ENCODE peak calls at places on chromosomes 13 and 19, in six cellular contexts. G, S, V, B, C and T are unnamed samples.

GRCh38 chr19:50932018-50932689 is 20.7 kb downstream of the KLK5 start:
- DNase-seq in G (no peak), S (peak), V (no peak), B (no peak), C (no peak), T (no peak)

GRCh38 chr13:49086711-49087110 is 111.0 kb downstream of the FNDC3A start:
- DNase-seq in G (peak), S (peak), V (no peak), B (peak), C (peak), T (peak)

GRCh38 chr13:32314271-32314967 is 744 bp downstream of the ZAR1L start:
- DNase-seq in G (no peak), S (no peak), V (no peak), B (no peak), C (no peak), T (no peak)

GRCh38 chr19:5557691-5558090 is 10.1 kb downstream of the TINCR start:
- DNase-seq in G (no peak), S (no peak), V (no peak), B (no peak), C (no peak), T (no peak)

GRCh38 chr13:22047082-22047784 is 376.4 kb downstream of the FGF9 start:
- DNase-seq in G (no peak), S (peak), V (no peak), B (no peak), C (no peak), T (no peak)

GRCh38 chr19:5305163-5305562 is 35.4 kb downstream of the PTPRS start:
- DNase-seq in G (no peak), S (no peak), V (no peak), B (no peak), C (no peak), T (no peak)

GRCh38 chr19:40528533-40529092 is 48.1 kb upstream of the SHKBP1 start:
- DNase-seq in G (no peak), S (no peak), V (no peak), B (no peak), C (no peak), T (no peak)

GRCh38 chr13:30873519-30873918 is 32.6 kb upstream of the MEDAG start:
- DNase-seq in G (no peak), S (no peak), V (peak), B (peak), C (peak), T (no peak)

GRCh38 chr19:42284066-42284501 is 15.0 kb downstream of the CIC start:
- DNase-seq in G (peak), S (no peak), V (peak), B (peak), C (peak), T (peak)

GRCh38 chr19:40771101-40771539 is 4.2 kb upstream of the MIA start:
- DNase-seq in G (no peak), S (no peak), V (no peak), B (no peak), C (no peak), T (no peak)

GRCh38 chr13:33016414-33017409 is at the start of gene KL:
- DNase-seq in G (no peak), S (no peak), V (peak), B (no peak), C (no peak), T (peak)

GRCh38 chr13:85724554-85725432 is 74.4 kb downstream of the SLITRK6 start:
- DNase-seq in G (peak), S (no peak), V (no peak), B (no peak), C (no peak), T (no peak)

GRCh38 chr19:40363128-40363527 is 14.6 kb downstream of the PLD3 start:
- DNase-seq in G (no peak), S (no peak), V (no peak), B (no peak), C (peak), T (no peak)

GRCh38 chr19:13881692-13882418 is 4.9 kb downstream of the NANOS3 start:
- DNase-seq in G (no peak), S (no peak), V (no peak), B (peak), C (peak), T (peak)

GRCh38 chr13:93614776-93615175 is 388.2 kb downstream of the GPC6 start:
- DNase-seq in G (no peak), S (no peak), V (no peak), B (no peak), C (no peak), T (no peak)

GRCh38 chr19:37218592-37218935 is 550 bp downstream of the ZNF383 start:
- DNase-seq in G (peak), S (peak), V (no peak), B (peak), C (peak), T (peak)

GRCh38 chr13:46211116-46211515 is 612 bp upstream of the LRRC63 start:
- DNase-seq in G (no peak), S (no peak), V (no peak), B (peak), C (peak), T (no peak)

GRCh38 chr13:25905411-25906010 is 146.3 kb downstream of the SHISA2 start:
- DNase-seq in G (no peak), S (no peak), V (no peak), B (no peak), C (peak), T (no peak)

GRCh38 chr13:101706651-101707050 is 254.2 kb downstream of the ITGBL1 start:
- DNase-seq in G (peak), S (peak), V (peak), B (peak), C (peak), T (peak)